ENCODE peak calls at places on chromosomes 16 and 17, in seven cellular contexts. Z is NCI-H524; O is cerebellar cortex; U is NCI-H1930; M is effector memory CD4-positive, alpha-beta T cell; C is T-helper 2 cell; R is astrocyte of the hippocampus. N is an unnamed sample.
A peak's percentile ranks its signal among the peaks of the same experiment; 100 is the strongest.

GRCh38 chr17:8552582-8553320 is 77.8 kb downstream of the MYH10 start:
- DNase-seq in U (no peak), R (no peak), Z (peak; percentile 1), O (no peak), M (no peak), C (no peak), N (no peak)

GRCh38 chr16:72277749-72278148 is 105.8 kb upstream of the PMFBP1 start:
- DNase-seq in C (no peak), U (no peak), R (no peak), O (no peak), M (no peak), Z (no peak), N (no peak)

GRCh38 chr16:3349175-3349574 is 6.5 kb upstream of the OR2C1 start:
- DNase-seq in M (no peak), Z (no peak), O (no peak), U (no peak), C (no peak), R (no peak), N (no peak)

GRCh38 chr16:85153046-85153445 is 40.8 kb upstream of the CIBAR2 start:
- DNase-seq in Z (no peak), R (no peak), O (no peak), C (no peak), U (no peak), M (no peak), N (no peak)

GRCh38 chr16:72221216-72221995 is 49.5 kb upstream of the PMFBP1 start:
- DNase-seq in U (no peak), O (peak; percentile 28), R (no peak), Z (peak; percentile 74), C (no peak), M (no peak), N (no peak)

GRCh38 chr17:80694085-80694991 is 149.7 kb downstream of the RPTOR start:
- DNase-seq in Z (peak; percentile 98), C (no peak), R (no peak), M (no peak), O (no peak), U (no peak), N (no peak)

GRCh38 chr16:69406780-69407331 is 17.6 kb upstream of the CYB5B start:
- DNase-seq in R (no peak), M (no peak), U (no peak), O (no peak), Z (no peak), C (no peak), N (no peak)

GRCh38 chr16:22126037-22126558 is 33.8 kb downstream of the VWA3A start:
- DNase-seq in U (no peak), R (no peak), M (no peak), Z (no peak), O (no peak), C (no peak), N (no peak)

GRCh38 chr17:66025551-66025950 is 166.4 kb downstream of the CEP112 start:
- DNase-seq in O (no peak), M (no peak), Z (no peak), U (no peak), C (no peak), R (peak; percentile 3), N (peak; percentile 23)

N was measured in brain microvascular endothelial cell.